ENCODE peak calls at places on chromosomes 11 and 22, in ten cellular contexts. M is sigmoid colon; E is fibroblast of lung; G is T-cell; Z is H7; D is kidney epithelial cell; J is neural progenitor cell; U is stimulated activated CD8-positive, alpha-beta memory T cell treated with anti-CD3 and anti-CD28 coated beads, Interleukin-7, amount 100 ng/mL, for 1 hour; L is HCEC 1CT; F is NCI-H446 treated with DMSO at 0.1 percent for 48 hours. S is an unnamed sample.

GRCh38 chr11:35040221-35040942 is 98.6 kb upstream of the CD44 start:
- DNase-seq in M (no peak), E (peak; percentile 90), G (peak; percentile 60), Z (no peak), D (no peak), J (no peak), U (no peak), L (peak; percentile 80), F (no peak), S (no peak)

GRCh38 chr22:30249049-30250038 is 2.8 kb upstream of the LIF start:
- DNase-seq in M (peak; percentile 79), E (no peak), G (no peak), Z (peak; percentile 69), D (no peak), J (no peak), U (no peak), L (no peak), F (no peak), S (no peak)

GRCh38 chr11:79220171-79220570 is 220.7 kb downstream of the TENM4 start:
- DNase-seq in M (no peak), E (peak; percentile 20), G (no peak), Z (no peak), D (no peak), J (no peak), U (no peak), L (no peak), F (no peak), S (no peak)

GRCh38 chr22:44540756-44541670 is 43.0 kb upstream of the RTL6 start:
- DNase-seq in M (peak; percentile 39), E (no peak), G (no peak), Z (no peak), D (no peak), J (no peak), U (no peak), L (no peak), F (no peak), S (no peak)

GRCh38 chr11:14137282-14137681 is 174.8 kb downstream of the SPON1 start:
- DNase-seq in M (no peak), E (no peak), G (no peak), Z (no peak), D (no peak), J (no peak), U (no peak), L (no peak), F (no peak), S (no peak)

GRCh38 chr22:39234157-39234793 is 10.5 kb downstream of the PDGFB start:
- DNase-seq in M (no peak), E (peak; percentile 60), G (no peak), Z (peak; percentile 91), D (no peak), J (peak; percentile 80), U (no peak), L (no peak), F (no peak), S (no peak)

GRCh38 chr11:133833101-133833898 is 12.0 kb downstream of the SPATA19 start:
- DNase-seq in M (no peak), E (no peak), G (no peak), Z (peak; percentile 75), D (no peak), J (no peak), U (no peak), L (no peak), F (no peak), S (no peak)

GRCh38 chr11:13674799-13675509 is 6.5 kb downstream of the FAR1 start:
- DNase-seq in M (no peak), E (no peak), G (no peak), Z (no peak), D (no peak), J (no peak), U (no peak), L (peak; percentile 32), F (no peak), S (no peak)

GRCh38 chr11:133163463-133164419 is 368.6 kb downstream of the OPCML start:
- DNase-seq in M (no peak), E (peak; percentile 25), G (no peak), Z (peak; percentile 72), D (peak; percentile 12), J (peak; percentile 62), U (no peak), L (no peak), F (no peak), S (no peak)

GRCh38 chr11:67057410-67057757 is 737 bp downstream of the RHOD start:
- DNase-seq in M (no peak), E (peak; percentile 27), G (no peak), Z (no peak), D (no peak), J (no peak), U (no peak), L (no peak), F (no peak), S (no peak)

GRCh38 chr11:67648796-67649613 is 1.5 kb downstream of the ACY3 start:
- DNase-seq in M (peak; percentile 61), E (no peak), G (no peak), Z (peak; percentile 43), D (no peak), J (no peak), U (no peak), L (no peak), F (no peak), S (no peak)

GRCh38 chr11:16788141-16789060 is 50.0 kb downstream of the C11orf58 start:
- DNase-seq in M (peak; percentile 80), E (peak; percentile 85), G (peak; percentile 14), Z (peak; percentile 91), D (peak; percentile 73), J (peak; percentile 81), U (peak; percentile 13), L (peak; percentile 65), F (peak; percentile 29), S (peak; percentile 5)

GRCh38 chr11:7538023-7538422 is 24.2 kb downstream of the PPFIBP2 start:
- DNase-seq in M (peak; percentile 73), E (no peak), G (no peak), Z (no peak), D (no peak), J (no peak), U (no peak), L (no peak), F (no peak), S (no peak)

GRCh38 chr22:19040581-19041402 is 81.4 kb downstream of the DGCR2 start:
- DNase-seq in M (peak; percentile 53), E (no peak), G (no peak), Z (peak; percentile 42), D (no peak), J (no peak), U (no peak), L (no peak), F (no peak), S (no peak)

GRCh38 chr22:45462034-45462655 is 40.5 kb upstream of the FBLN1 start:
- DNase-seq in M (no peak), E (no peak), G (no peak), Z (peak; percentile 79), D (no peak), J (no peak), U (no peak), L (no peak), F (no peak), S (no peak)

GRCh38 chr11:119722281-119722794 is 6.7 kb downstream of the NECTIN1 start:
- DNase-seq in M (no peak), E (no peak), G (no peak), Z (peak; percentile 53), D (no peak), J (no peak), U (no peak), L (no peak), F (no peak), S (no peak)

GRCh38 chr22:29726512-29727247 is 6.9 kb downstream of the CABP7 start:
- DNase-seq in M (no peak), E (peak; percentile 32), G (no peak), Z (peak; percentile 75), D (no peak), J (no peak), U (no peak), L (no peak), F (no peak), S (no peak)

GRCh38 chr11:1304376-1304775 is 5.1 kb downstream of the TOLLIP start:
- DNase-seq in M (no peak), E (peak; percentile 10), G (no peak), Z (peak; percentile 33), D (no peak), J (no peak), U (no peak), L (no peak), F (no peak), S (no peak)